ENCODE peak calls at places on chromosomes 11 and 22, in ten cellular contexts. P is NCI-H1417; Q is C1 segment of cervical spinal cord; R is astrocyte of the spinal cord; G is ascending aorta; Z is fibroblast of lung; I is stimulated activated CD4-positive, alpha-beta T cell treated with anti-CD3 and anti-CD28 coated beads, Interleukin-12 subunit alpha, Interleukin-12 subunit beta, amount 100 ng/mL, for 24 hours; C is CD8-positive, alpha-beta memory T cell; A is AG04450; S is MM.1S. T is an unnamed sample.
A peak's percentile ranks its signal among the peaks of the same experiment; 100 is the strongest.

GRCh38 chr22:29820941-29821789 is 16.9 kb downstream of the ASCC2 start:
- DNase-seq in I (no peak), R (peak; percentile 83), S (no peak), G (peak; percentile 86), P (peak; percentile 2), Z (peak; percentile 90), A (peak; percentile 77), C (no peak), Q (peak; percentile 18), T (peak; percentile 45)

GRCh38 chr11:18393581-18394299 is 623 bp upstream of the LDHA start:
- DNase-seq in P (no peak), G (no peak), C (no peak), Q (no peak), R (no peak), I (no peak), S (no peak), A (no peak), Z (no peak), T (no peak)

GRCh38 chr11:35974878-35975578 is 31.2 kb downstream of the LDLRAD3 start:
- DNase-seq in S (no peak), C (no peak), P (no peak), A (no peak), G (no peak), Z (no peak), R (no peak), Q (no peak), I (no peak), T (no peak)

GRCh38 chr22:47374901-47375575 is 612.6 kb downstream of the TBC1D22A start:
- DNase-seq in P (no peak), G (peak; percentile 40), R (no peak), A (no peak), Z (no peak), Q (no peak), C (no peak), S (no peak), I (no peak), T (no peak)

GRCh38 chr11:131591051-131591461 is 220.6 kb downstream of the NTM start:
- DNase-seq in Z (peak; percentile 17), P (peak; percentile 31), A (no peak), S (no peak), I (no peak), C (no peak), R (no peak), G (no peak), Q (no peak), T (no peak)

GRCh38 chr22:28909375-28909774 is 26.0 kb downstream of the ZNRF3 start:
- DNase-seq in A (no peak), G (no peak), R (no peak), Z (no peak), C (no peak), P (no peak), Q (no peak), I (peak; percentile 53), S (no peak), T (no peak)

GRCh38 chr11:77107950-77108349 is 5.3 kb downstream of the OMP start:
- DNase-seq in R (peak; percentile 92), Z (peak; percentile 91), A (peak; percentile 52), G (peak; percentile 80), S (no peak), Q (peak; percentile 12), P (no peak), I (no peak), C (no peak), T (no peak)

GRCh38 chr11:57249384-57250319 is 12.6 kb upstream of the APLNR start:
- DNase-seq in Z (peak; percentile 72), I (no peak), C (peak; percentile 13), Q (no peak), G (no peak), A (peak; percentile 39), S (peak; percentile 48), P (peak; percentile 8), R (peak; percentile 64), T (peak; percentile 52)

GRCh38 chr11:3947084-3947483 is 91.6 kb downstream of the STIM1 start:
- DNase-seq in Q (no peak), G (peak; percentile 67), P (no peak), A (no peak), C (peak; percentile 16), S (peak; percentile 91), I (no peak), Z (peak; percentile 86), R (peak; percentile 63), T (no peak)

GRCh38 chr22:44625981-44626687 is 75.9 kb upstream of the PRR5 start:
- DNase-seq in C (peak; percentile 68), Q (peak; percentile 6), I (peak; percentile 67), G (peak; percentile 81), S (peak; percentile 60), P (peak; percentile 65), A (no peak), Z (peak; percentile 51), R (peak; percentile 43), T (peak; percentile 41)

GRCh38 chr11:94776351-94777321 is 8.5 kb downstream of the AMOTL1 start:
- DNase-seq in C (no peak), Z (peak; percentile 56), Q (no peak), S (peak; percentile 14), A (no peak), G (no peak), P (peak; percentile 73), R (peak; percentile 74), I (no peak), T (peak; percentile 18)

GRCh38 chr11:45334410-45334809 is 48.3 kb upstream of the SYT13 start:
- DNase-seq in R (no peak), I (no peak), P (no peak), Z (no peak), G (no peak), S (no peak), A (no peak), Q (no peak), C (no peak), T (no peak)

GRCh38 chr22:37985050-37985585 is 763 bp upstream of the SOX10 start:
- DNase-seq in S (no peak), Z (no peak), I (no peak), P (no peak), G (no peak), A (no peak), R (no peak), Q (no peak), C (no peak), T (no peak)

GRCh38 chr11:44946268-44946667 is 4.4 kb downstream of the TP53I11 start:
- DNase-seq in Q (no peak), R (no peak), S (no peak), G (peak; percentile 86), I (no peak), Z (no peak), C (no peak), A (no peak), P (no peak), T (no peak)

GRCh38 chr22:25759825-25760231 is 17.8 kb downstream of the MYO18B start:
- DNase-seq in Z (peak; percentile 95), P (no peak), C (no peak), A (peak; percentile 61), Q (no peak), R (peak; percentile 96), G (peak; percentile 89), S (no peak), I (no peak), T (no peak)

GRCh38 chr22:30251661-30252226 is 5.2 kb upstream of the LIF start:
- DNase-seq in S (no peak), P (no peak), Z (peak; percentile 36), G (no peak), R (peak; percentile 55), I (no peak), C (no peak), Q (no peak), A (no peak), T (peak; percentile 4)

GRCh38 chr11:91326280-91326679 is 898.3 kb upstream of the FAT3 start:
- DNase-seq in R (no peak), A (no peak), C (no peak), S (no peak), P (no peak), Q (no peak), I (no peak), Z (no peak), G (no peak), T (no peak)

GRCh38 chr11:131833371-131833770 is 463.0 kb downstream of the NTM start:
- DNase-seq in C (no peak), Q (no peak), G (no peak), I (no peak), S (no peak), A (no peak), R (no peak), P (no peak), Z (no peak), T (no peak)

GRCh38 chr11:27234043-27234668 is 128.9 kb downstream of the CCDC34 start:
- DNase-seq in P (peak; percentile 32), G (peak; percentile 66), I (no peak), Q (no peak), R (peak; percentile 97), A (peak; percentile 61), S (no peak), C (no peak), Z (peak; percentile 82), T (peak; percentile 46)

GRCh38 chr11:62391642-62392425 is 27.0 kb upstream of the SCGB1A1 start:
- DNase-seq in I (no peak), C (no peak), S (no peak), A (no peak), R (no peak), Z (no peak), G (no peak), Q (no peak), P (no peak), T (no peak)

GRCh38 chr22:19003518-19003917 is 67.4 kb upstream of the PRODH start:
- DNase-seq in R (no peak), Z (no peak), C (no peak), Q (no peak), S (no peak), G (no peak), I (no peak), P (no peak), A (no peak), T (no peak)

GRCh38 chr11:44638032-44638431 is 72.6 kb downstream of the CD82 start:
- DNase-seq in P (no peak), R (no peak), S (no peak), I (no peak), C (no peak), Z (no peak), Q (no peak), G (peak; percentile 35), A (no peak), T (no peak)

GRCh38 chr22:30609260-30610185 is 2.5 kb downstream of the TCN2 start:
- DNase-seq in S (peak; percentile 92), C (no peak), Q (peak; percentile 19), Z (peak; percentile 88), R (peak; percentile 84), A (peak; percentile 55), P (no peak), I (no peak), G (peak; percentile 76), T (no peak)

GRCh38 chr22:22398530-22399327 is 109.8 kb downstream of the ZNF280B start:
- DNase-seq in A (no peak), R (no peak), C (no peak), G (no peak), Q (no peak), I (no peak), Z (no peak), S (no peak), P (no peak), T (no peak)

GRCh38 chr11:80779907-80780615 is 1339.2 kb upstream of the TENM4 start:
- DNase-seq in S (no peak), R (no peak), C (no peak), Q (no peak), Z (peak; percentile 6), G (no peak), P (no peak), I (no peak), A (no peak), T (no peak)

GRCh38 chr11:102685311-102685710 is 20.3 kb downstream of the MMP27 start:
- DNase-seq in R (no peak), Q (no peak), A (no peak), P (no peak), G (no peak), C (no peak), I (no peak), S (no peak), Z (no peak), T (no peak)

GRCh38 chr22:28600546-28601143 is 79.0 kb downstream of the TTC28 start:
- DNase-seq in G (no peak), R (peak; percentile 76), Q (no peak), Z (peak; percentile 82), P (peak; percentile 11), C (no peak), I (no peak), A (peak; percentile 30), S (peak; percentile 70), T (peak; percentile 61)

GRCh38 chr22:39463277-39463676 is 6.5 kb downstream of the MGAT3 start:
- DNase-seq in R (no peak), Q (no peak), S (no peak), I (no peak), A (no peak), P (no peak), G (no peak), Z (no peak), C (no peak), T (no peak)

T was measured in NCI-H1105 treated with DMSO at 0.1 percent for 48 hours.